ENCODE peak calls at places on chromosomes 1 and 21, in nine cellular contexts. One of them, this sample, is unnamed.
A peak's percentile ranks its signal among the peaks of the same experiment; 100 is the strongest.

GRCh38 chr1:172515927-172516326 is 17.0 kb upstream of the SUCO start:
- DNase-seq in suprapubic skin: no peak
- DNase-seq in fibroblast of lung: no peak
- DNase-seq in colonic mucosa: no peak
- DNase-seq in K562: no peak
- DNase-seq in left lung: no peak
- DNase-seq in neuronal stem cell: no peak
- DNase-seq in keratinocyte: no peak
- DNase-seq in CD4-positive, alpha-beta T cell: no peak
- DNase-seq in this sample: no peak

GRCh38 chr1:1168156-1168450 is 5.6 kb upstream of the TTLL10 start:
- DNase-seq in suprapubic skin: no peak
- DNase-seq in fibroblast of lung: no peak
- DNase-seq in colonic mucosa: no peak
- DNase-seq in K562: no peak
- DNase-seq in left lung: peak; percentile 42
- DNase-seq in neuronal stem cell: no peak
- DNase-seq in keratinocyte: no peak
- DNase-seq in CD4-positive, alpha-beta T cell: no peak
- DNase-seq in this sample: peak; percentile 25

GRCh38 chr1:97867127-97867526 is 53.7 kb downstream of the DPYD start:
- DNase-seq in suprapubic skin: no peak
- DNase-seq in fibroblast of lung: no peak
- DNase-seq in colonic mucosa: no peak
- DNase-seq in K562: no peak
- DNase-seq in left lung: no peak
- DNase-seq in neuronal stem cell: no peak
- DNase-seq in keratinocyte: no peak
- DNase-seq in CD4-positive, alpha-beta T cell: no peak
- DNase-seq in this sample: no peak

GRCh38 chr1:153190373-153190772 is 12.9 kb upstream of the LELP1 start:
- DNase-seq in suprapubic skin: no peak
- DNase-seq in fibroblast of lung: no peak
- DNase-seq in colonic mucosa: no peak
- DNase-seq in K562: peak; percentile 28
- DNase-seq in left lung: no peak
- DNase-seq in neuronal stem cell: no peak
- DNase-seq in keratinocyte: no peak
- DNase-seq in CD4-positive, alpha-beta T cell: no peak
- DNase-seq in this sample: no peak

GRCh38 chr1:167463055-167463454 is 55.3 kb downstream of the CD247 start:
- DNase-seq in suprapubic skin: no peak
- DNase-seq in fibroblast of lung: no peak
- DNase-seq in colonic mucosa: no peak
- DNase-seq in K562: no peak
- DNase-seq in left lung: peak; percentile 3
- DNase-seq in neuronal stem cell: no peak
- DNase-seq in keratinocyte: no peak
- DNase-seq in CD4-positive, alpha-beta T cell: no peak
- DNase-seq in this sample: no peak

GRCh38 chr1:245464290-245464689 is 309.5 kb downstream of the KIF26B start:
- DNase-seq in suprapubic skin: no peak
- DNase-seq in fibroblast of lung: no peak
- DNase-seq in colonic mucosa: no peak
- DNase-seq in K562: no peak
- DNase-seq in left lung: no peak
- DNase-seq in neuronal stem cell: no peak
- DNase-seq in keratinocyte: no peak
- DNase-seq in CD4-positive, alpha-beta T cell: no peak
- DNase-seq in this sample: no peak

GRCh38 chr1:30687886-30688285 is 35.5 kb downstream of the MATN1 start:
- DNase-seq in suprapubic skin: no peak
- DNase-seq in fibroblast of lung: no peak
- DNase-seq in colonic mucosa: no peak
- DNase-seq in K562: no peak
- DNase-seq in left lung: no peak
- DNase-seq in neuronal stem cell: no peak
- DNase-seq in keratinocyte: no peak
- DNase-seq in CD4-positive, alpha-beta T cell: no peak
- DNase-seq in this sample: no peak

GRCh38 chr21:33199516-33200217 is 30.1 kb upstream of the IFNAR2 start:
- DNase-seq in suprapubic skin: peak; percentile 82
- DNase-seq in fibroblast of lung: peak; percentile 95
- DNase-seq in colonic mucosa: peak; percentile 90
- DNase-seq in K562: peak; percentile 92
- DNase-seq in left lung: no peak
- DNase-seq in neuronal stem cell: peak; percentile 72
- DNase-seq in keratinocyte: peak; percentile 52
- DNase-seq in CD4-positive, alpha-beta T cell: peak; percentile 75
- DNase-seq in this sample: no peak

GRCh38 chr1:200558866-200559459 is 61.6 kb downstream of the KIF14 start:
- DNase-seq in suprapubic skin: no peak
- DNase-seq in fibroblast of lung: peak; percentile 75
- DNase-seq in colonic mucosa: no peak
- DNase-seq in K562: peak; percentile 57
- DNase-seq in left lung: no peak
- DNase-seq in neuronal stem cell: no peak
- DNase-seq in keratinocyte: peak; percentile 7
- DNase-seq in CD4-positive, alpha-beta T cell: no peak
- DNase-seq in this sample: no peak

GRCh38 chr1:32992489-32993214 is 28.0 kb upstream of the RNF19B start:
- DNase-seq in suprapubic skin: peak; percentile 89
- DNase-seq in fibroblast of lung: peak; percentile 89
- DNase-seq in colonic mucosa: peak; percentile 87
- DNase-seq in K562: peak; percentile 77
- DNase-seq in left lung: peak; percentile 95
- DNase-seq in neuronal stem cell: no peak
- DNase-seq in keratinocyte: peak; percentile 88
- DNase-seq in CD4-positive, alpha-beta T cell: no peak
- DNase-seq in this sample: peak; percentile 93

GRCh38 chr1:24868016-24868875 is 61.8 kb downstream of the RUNX3 start:
- DNase-seq in suprapubic skin: no peak
- DNase-seq in fibroblast of lung: no peak
- DNase-seq in colonic mucosa: peak; percentile 15
- DNase-seq in K562: no peak
- DNase-seq in left lung: peak; percentile 42
- DNase-seq in neuronal stem cell: no peak
- DNase-seq in keratinocyte: no peak
- DNase-seq in CD4-positive, alpha-beta T cell: no peak
- DNase-seq in this sample: no peak

GRCh38 chr1:226355679-226356583 is 47.0 kb upstream of the LIN9 start:
- DNase-seq in suprapubic skin: no peak
- DNase-seq in fibroblast of lung: no peak
- DNase-seq in colonic mucosa: no peak
- DNase-seq in K562: no peak
- DNase-seq in left lung: no peak
- DNase-seq in neuronal stem cell: no peak
- DNase-seq in keratinocyte: no peak
- DNase-seq in CD4-positive, alpha-beta T cell: no peak
- DNase-seq in this sample: no peak

GRCh38 chr1:204494281-204495077 is at the start of gene PIK3C2B:
- DNase-seq in suprapubic skin: peak; percentile 90
- DNase-seq in fibroblast of lung: peak; percentile 69
- DNase-seq in colonic mucosa: peak; percentile 82
- DNase-seq in K562: peak; percentile 88
- DNase-seq in left lung: peak; percentile 96
- DNase-seq in neuronal stem cell: peak; percentile 86
- DNase-seq in keratinocyte: no peak
- DNase-seq in CD4-positive, alpha-beta T cell: peak; percentile 49
- DNase-seq in this sample: peak; percentile 90

GRCh38 chr1:235199441-235199840 is 38.4 kb upstream of the RBM34 start:
- DNase-seq in suprapubic skin: no peak
- DNase-seq in fibroblast of lung: peak; percentile 48
- DNase-seq in colonic mucosa: no peak
- DNase-seq in K562: peak; percentile 46
- DNase-seq in left lung: no peak
- DNase-seq in neuronal stem cell: peak; percentile 39
- DNase-seq in keratinocyte: no peak
- DNase-seq in CD4-positive, alpha-beta T cell: no peak
- DNase-seq in this sample: no peak

GRCh38 chr1:9821710-9822109 is 2.1 kb downstream of the CLSTN1 start:
- DNase-seq in suprapubic skin: no peak
- DNase-seq in fibroblast of lung: no peak
- DNase-seq in colonic mucosa: no peak
- DNase-seq in K562: no peak
- DNase-seq in left lung: no peak
- DNase-seq in neuronal stem cell: no peak
- DNase-seq in keratinocyte: no peak
- DNase-seq in CD4-positive, alpha-beta T cell: no peak
- DNase-seq in this sample: no peak

GRCh38 chr1:31669786-31670582 is 25.3 kb upstream of the PEF1 start:
- DNase-seq in suprapubic skin: peak; percentile 81
- DNase-seq in fibroblast of lung: peak; percentile 62
- DNase-seq in colonic mucosa: peak; percentile 97
- DNase-seq in K562: peak; percentile 27
- DNase-seq in left lung: no peak
- DNase-seq in neuronal stem cell: no peak
- DNase-seq in keratinocyte: peak; percentile 78
- DNase-seq in CD4-positive, alpha-beta T cell: peak; percentile 1
- DNase-seq in this sample: peak; percentile 85

GRCh38 chr1:232213928-232214327 is 416.0 kb downstream of the SIPA1L2 start:
- DNase-seq in suprapubic skin: no peak
- DNase-seq in fibroblast of lung: no peak
- DNase-seq in colonic mucosa: no peak
- DNase-seq in K562: no peak
- DNase-seq in left lung: no peak
- DNase-seq in neuronal stem cell: no peak
- DNase-seq in keratinocyte: no peak
- DNase-seq in CD4-positive, alpha-beta T cell: no peak
- DNase-seq in this sample: no peak

DNA sequence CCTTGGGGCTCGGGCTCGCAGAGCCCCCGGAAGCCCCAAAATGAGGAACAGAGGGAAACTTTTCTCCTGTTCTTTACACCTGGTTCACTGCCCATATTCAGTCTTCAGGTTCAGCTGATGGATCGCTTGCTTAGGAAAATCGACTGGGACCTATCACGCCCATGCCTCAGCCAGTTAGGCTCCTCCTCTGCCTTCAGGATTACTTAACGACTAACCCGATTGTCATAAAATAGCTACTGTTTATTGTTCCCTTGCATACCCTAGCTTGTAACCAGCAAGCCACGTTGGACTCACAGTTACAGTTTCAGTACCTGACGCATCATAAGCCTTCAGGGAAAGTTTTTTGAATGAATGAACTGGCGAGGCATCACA is 692 bp downstream of the TARDBP start:
- DNase-seq in suprapubic skin: no peak
- DNase-seq in fibroblast of lung: peak; percentile 13
- DNase-seq in colonic mucosa: no peak
- DNase-seq in K562: no peak
- DNase-seq in left lung: no peak
- DNase-seq in neuronal stem cell: no peak
- DNase-seq in keratinocyte: no peak
- DNase-seq in CD4-positive, alpha-beta T cell: no peak
- DNase-seq in this sample: no peak
- H3K9me3 ChIP-seq in suprapubic skin: no peaks in the 10 kb centered on the region
- H3K9me3 ChIP-seq in fibroblast of lung: no peaks in the 10 kb centered on the region
- H3K9me3 ChIP-seq in colonic mucosa: no peaks in the 10 kb centered on the region
- H3K9me3 ChIP-seq in K562: no peaks in the 10 kb centered on the region
- H3K9me3 ChIP-seq in left lung: no peaks in the 10 kb centered on the region
- H3K9me3 ChIP-seq in neuronal stem cell: no peaks in the 10 kb centered on the region
- H3K9me3 ChIP-seq in keratinocyte: no peaks in the 10 kb centered on the region
- H3K9me3 ChIP-seq in CD4-positive, alpha-beta T cell: no peaks in the 10 kb centered on the region
- H3K9me3 ChIP-seq in this sample: no peaks in the 10 kb centered on the region

GRCh38 chr1:5683446-5683845 is 308.8 kb downstream of the NPHP4 start:
- DNase-seq in suprapubic skin: no peak
- DNase-seq in fibroblast of lung: no peak
- DNase-seq in colonic mucosa: no peak
- DNase-seq in K562: no peak
- DNase-seq in left lung: no peak
- DNase-seq in neuronal stem cell: no peak
- DNase-seq in keratinocyte: no peak
- DNase-seq in CD4-positive, alpha-beta T cell: no peak
- DNase-seq in this sample: no peak
- H3K9me3 ChIP-seq in suprapubic skin: no peaks in the 10 kb centered on the region
- H3K9me3 ChIP-seq in fibroblast of lung: no peaks in the 10 kb centered on the region
- H3K9me3 ChIP-seq in colonic mucosa: no peaks in the 10 kb centered on the region
- H3K9me3 ChIP-seq in K562: no peaks in the 10 kb centered on the region
- H3K9me3 ChIP-seq in left lung: no peaks in the 10 kb centered on the region
- H3K9me3 ChIP-seq in neuronal stem cell: no peaks in the 10 kb centered on the region
- H3K9me3 ChIP-seq in keratinocyte: no peaks in the 10 kb centered on the region
- H3K9me3 ChIP-seq in CD4-positive, alpha-beta T cell: no peaks in the 10 kb centered on the region
- H3K9me3 ChIP-seq in this sample: no peaks in the 10 kb centered on the region

DNA sequence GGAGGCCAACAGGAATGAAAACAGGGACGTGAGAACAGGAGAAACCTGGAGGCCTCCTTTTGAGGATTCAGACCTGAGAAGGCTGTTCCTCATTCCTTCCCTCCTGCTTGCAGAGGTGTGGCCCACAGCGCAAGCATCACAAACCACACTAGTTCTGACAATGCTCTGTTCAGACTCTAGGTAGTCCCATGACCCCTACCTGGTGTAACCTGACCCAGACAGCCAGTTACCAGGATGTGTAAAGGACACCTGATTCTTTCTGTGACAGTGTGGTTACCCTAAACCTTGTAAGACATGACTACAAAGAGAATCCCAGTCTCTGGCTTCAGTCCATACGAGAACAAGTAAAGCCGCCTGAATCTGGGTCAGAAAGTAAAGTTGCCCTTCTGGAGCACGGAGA is 3.2 kb downstream of the MECR start:
- DNase-seq in suprapubic skin: no peak
- DNase-seq in fibroblast of lung: no peak
- DNase-seq in colonic mucosa: no peak
- DNase-seq in K562: no peak
- DNase-seq in left lung: no peak
- DNase-seq in neuronal stem cell: no peak
- DNase-seq in keratinocyte: no peak
- DNase-seq in CD4-positive, alpha-beta T cell: no peak
- DNase-seq in this sample: no peak
- H3K9me3 ChIP-seq in suprapubic skin: no peaks in the 10 kb centered on the region
- H3K9me3 ChIP-seq in fibroblast of lung: no peaks in the 10 kb centered on the region
- H3K9me3 ChIP-seq in colonic mucosa: no peaks in the 10 kb centered on the region
- H3K9me3 ChIP-seq in K562: no peaks in the 10 kb centered on the region
- H3K9me3 ChIP-seq in left lung: no peaks in the 10 kb centered on the region
- H3K9me3 ChIP-seq in neuronal stem cell: no peaks in the 10 kb centered on the region
- H3K9me3 ChIP-seq in keratinocyte: no peaks in the 10 kb centered on the region
- H3K9me3 ChIP-seq in CD4-positive, alpha-beta T cell: no peaks in the 10 kb centered on the region
- H3K9me3 ChIP-seq in this sample: no peaks in the 10 kb centered on the region

GRCh38 chr1:20047058-20047457 is 22.9 kb upstream of the PLA2G5 start:
- DNase-seq in suprapubic skin: no peak
- DNase-seq in fibroblast of lung: no peak
- DNase-seq in colonic mucosa: no peak
- DNase-seq in K562: no peak
- DNase-seq in left lung: no peak
- DNase-seq in neuronal stem cell: no peak
- DNase-seq in keratinocyte: no peak
- DNase-seq in CD4-positive, alpha-beta T cell: no peak
- DNase-seq in this sample: no peak

GRCh38 chr1:20052386-20052785 is 17.6 kb upstream of the PLA2G5 start:
- DNase-seq in suprapubic skin: no peak
- DNase-seq in fibroblast of lung: no peak
- DNase-seq in colonic mucosa: no peak
- DNase-seq in K562: no peak
- DNase-seq in left lung: no peak
- DNase-seq in neuronal stem cell: no peak
- DNase-seq in keratinocyte: no peak
- DNase-seq in CD4-positive, alpha-beta T cell: no peak
- DNase-seq in this sample: no peak

GRCh38 chr1:20048563-20048962 is 21.4 kb upstream of the PLA2G5 start:
- DNase-seq in suprapubic skin: no peak
- DNase-seq in fibroblast of lung: no peak
- DNase-seq in colonic mucosa: no peak
- DNase-seq in K562: no peak
- DNase-seq in left lung: no peak
- DNase-seq in neuronal stem cell: no peak
- DNase-seq in keratinocyte: no peak
- DNase-seq in CD4-positive, alpha-beta T cell: no peak
- DNase-seq in this sample: no peak

GRCh38 chr1:20051218-20051829 is 18.7 kb upstream of the PLA2G5 start:
- DNase-seq in suprapubic skin: no peak
- DNase-seq in fibroblast of lung: no peak
- DNase-seq in colonic mucosa: peak; percentile 1
- DNase-seq in K562: no peak
- DNase-seq in left lung: no peak
- DNase-seq in neuronal stem cell: no peak
- DNase-seq in keratinocyte: no peak
- DNase-seq in CD4-positive, alpha-beta T cell: no peak
- DNase-seq in this sample: no peak
- H3K9me3 ChIP-seq in suprapubic skin: no peaks in the 10 kb centered on the region
- H3K9me3 ChIP-seq in fibroblast of lung: no peaks in the 10 kb centered on the region
- H3K9me3 ChIP-seq in colonic mucosa: no peaks in the 10 kb centered on the region
- H3K9me3 ChIP-seq in K562: no peaks in the 10 kb centered on the region
- H3K9me3 ChIP-seq in left lung: peaks cover 21% of the 10 kb centered on the region
- H3K9me3 ChIP-seq in neuronal stem cell: peaks cover 6% of the 10 kb centered on the region
- H3K9me3 ChIP-seq in keratinocyte: no peaks in the 10 kb centered on the region
- H3K9me3 ChIP-seq in CD4-positive, alpha-beta T cell: peaks cover 7% of the 10 kb centered on the region
- H3K9me3 ChIP-seq in this sample: peaks cover 15% of the 10 kb centered on the region

This sample was measured in lower lobe of right lung.